ENCODE peak calls at places on chromosome X, in eight cellular contexts. M, E, J, Z, N, L, B and S are unnamed samples.

GRCh38 chrX:129779747-129780146 is at the start of gene SASH3:
- DNase-seq in B (no peak), E (peak), J (no peak), M (no peak), L (no peak), Z (no peak), N (no peak), S (peak)

GRCh38 chrX:136310411-136310810 is 9.6 kb downstream of the ADGRG4 start:
- DNase-seq in B (peak), E (no peak), N (no peak), M (no peak), L (no peak), J (peak), Z (no peak), S (no peak)

GRCh38 chrX:38149016-38149415 is 71.7 kb downstream of the SRPX start:
- DNase-seq in B (no peak), M (no peak), Z (no peak), J (no peak), L (no peak), N (no peak), E (no peak), S (no peak)

GRCh38 chrX:18210470-18210869 is 10.2 kb downstream of the BEND2 start:
- DNase-seq in M (no peak), B (no peak), E (no peak), Z (no peak), J (peak), L (no peak), N (no peak), S (no peak)

GRCh38 chrX:129762448-129762847 is 17.3 kb upstream of the SASH3 start:
- DNase-seq in E (no peak), L (no peak), Z (no peak), J (no peak), B (no peak), N (no peak), M (no peak), S (no peak)

GRCh38 chrX:135112096-135112729 is 8.1 kb downstream of the ETDB start:
- DNase-seq in N (peak), J (peak), Z (no peak), E (no peak), B (peak), L (no peak), M (no peak), S (peak)

GRCh38 chrX:65196758-65197371 is 220.6 kb upstream of the ZC4H2 start:
- DNase-seq in Z (no peak), E (peak), M (no peak), N (no peak), B (peak), J (peak), L (no peak), S (peak)

GRCh38 chrX:101415180-101416130 is 7.4 kb downstream of the HNRNPH2 start:
- DNase-seq in J (peak), N (peak), M (no peak), L (no peak), Z (peak), E (no peak), B (peak), S (peak)

GRCh38 chrX:109782994-109783711 is 50.1 kb upstream of the ACSL4 start:
- DNase-seq in Z (no peak), E (no peak), B (no peak), J (no peak), N (no peak), M (no peak), L (no peak), S (no peak)

GRCh38 chrX:153512501-153512893 is 4.9 kb upstream of the ATP2B3 start:
- DNase-seq in B (no peak), Z (no peak), N (no peak), E (no peak), J (no peak), M (no peak), L (no peak), S (no peak)

GRCh38 chrX:11349020-11349419 is 55.8 kb downstream of the AMELX start:
- DNase-seq in N (no peak), L (no peak), J (no peak), Z (no peak), B (no peak), E (no peak), M (no peak), S (no peak)

GRCh38 chrX:152850465-152850864 is 19.6 kb downstream of the NSDHL start:
- DNase-seq in L (no peak), J (no peak), Z (no peak), N (no peak), B (no peak), M (no peak), E (no peak), S (no peak)

GRCh38 chrX:31545726-31546125 is 473.9 kb upstream of the FTHL17 start:
- DNase-seq in N (no peak), M (no peak), J (no peak), B (no peak), E (no peak), Z (no peak), L (no peak), S (no peak)

GRCh38 chrX:48467331-48467761 is 2.7 kb downstream of the SLC38A5 start:
- DNase-seq in M (no peak), L (no peak), N (no peak), Z (no peak), E (no peak), J (peak), B (no peak), S (no peak)

GRCh38 chrX:149461746-149462145 is 43.4 kb downstream of the IDS start:
- DNase-seq in J (no peak), Z (no peak), N (no peak), M (no peak), B (no peak), E (no peak), L (no peak), S (no peak)

GRCh38 chrX:154117566-154117965 is 20.0 kb upstream of the MECP2 start:
- DNase-seq in E (no peak), M (no peak), B (no peak), Z (no peak), N (no peak), J (no peak), L (no peak), S (no peak)

GRCh38 chrX:110284159-110284558 is 33.7 kb downstream of the AMMECR1 start:
- DNase-seq in B (peak), Z (no peak), E (no peak), L (no peak), N (no peak), J (no peak), M (no peak), S (no peak)

GRCh38 chrX:46882266-46882665 is 30.0 kb upstream of the JADE3 start:
- DNase-seq in N (no peak), M (no peak), J (peak), Z (no peak), L (no peak), B (no peak), E (no peak), S (no peak)

GRCh38 chrX:17032351-17032750 is 85.9 kb downstream of the REPS2 start:
- DNase-seq in N (no peak), L (no peak), Z (no peak), E (no peak), M (no peak), B (peak), J (no peak), S (peak)

GRCh38 chrX:10485331-10485730 is 135.1 kb downstream of the MID1 start:
- DNase-seq in J (no peak), M (no peak), E (no peak), Z (no peak), N (no peak), B (no peak), L (no peak), S (no peak)

DNA sequence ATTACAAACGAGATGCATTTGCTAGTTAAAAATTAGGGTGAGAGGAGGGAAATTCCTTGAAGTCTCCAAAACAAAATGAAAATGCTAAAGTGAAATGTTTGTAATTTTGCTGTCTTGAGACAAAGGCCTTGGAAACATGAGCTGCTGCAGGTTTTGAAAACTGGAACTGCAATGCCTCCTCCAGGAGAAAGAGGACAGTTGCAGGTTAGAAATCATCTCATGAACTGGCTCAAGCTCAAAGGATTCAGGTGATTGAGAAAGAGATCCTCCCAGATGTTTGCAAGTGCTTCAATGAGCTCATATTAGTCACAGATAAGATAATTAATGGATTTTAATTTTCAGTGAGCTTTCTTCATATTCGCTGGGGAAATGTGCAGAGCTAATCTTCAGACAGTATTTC is 32.4 kb downstream of the SMPX start:
- DNase-seq in N (peak), J (peak), E (no peak), L (no peak), M (no peak), Z (no peak), B (peak), S (no peak)
- TF ChIP-seq EP300 in N (no peak), J (no peak), E (no peak), L (no peak), M (no peak), Z (no peak), B (no peak), S (no peak)

GRCh38 chrX:97860206-97860605 is 976.5 kb downstream of the RPA4 start:
- DNase-seq in Z (no peak), L (no peak), B (no peak), E (no peak), N (no peak), M (no peak), J (no peak), S (no peak)
- TF ChIP-seq EP300 in Z (no peak), L (no peak), B (no peak), E (no peak), N (no peak), M (no peak), J (no peak), S (no peak)

DNA sequence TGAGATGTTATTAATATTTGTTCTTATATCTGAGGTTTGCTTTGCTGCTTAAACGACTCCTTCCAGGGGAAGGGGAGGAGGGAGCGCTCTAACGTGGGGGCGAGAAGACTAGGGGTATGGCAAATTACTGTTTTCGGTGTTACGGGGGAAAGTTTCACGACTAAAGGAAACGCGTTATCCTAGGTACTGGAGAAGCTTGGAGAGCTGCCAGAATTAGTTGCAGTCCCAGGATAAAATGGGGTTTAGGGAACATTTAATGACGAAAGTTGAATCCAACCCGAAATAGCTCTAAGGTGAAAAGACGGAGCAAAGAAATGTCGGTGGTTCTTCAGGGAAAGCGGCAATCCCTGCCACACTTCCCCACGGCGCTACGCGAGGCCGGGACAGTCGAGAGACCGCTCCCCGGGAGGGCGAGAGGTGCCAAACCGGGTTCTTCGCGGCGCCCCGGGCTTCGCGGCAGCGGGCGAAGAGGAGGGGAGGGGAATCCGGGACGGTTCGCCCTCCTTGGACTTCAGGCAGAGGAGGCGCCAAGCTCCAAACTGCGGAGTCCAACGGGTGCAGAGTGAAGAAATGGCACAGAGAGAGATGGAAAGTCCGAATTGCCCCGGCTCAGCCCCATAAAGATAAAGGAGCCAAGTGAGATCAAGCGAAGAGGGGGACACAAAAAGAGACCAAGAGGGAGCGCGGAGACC is 719 bp downstream of the THOC2 start:
- DNase-seq in L (peak), E (peak), M (no peak), N (peak), J (peak), B (peak), Z (no peak), S (no peak)
- TF ChIP-seq EP300 in L (no peak), E (no peak), M (no peak), N (no peak), J (no peak), B (no peak), Z (no peak), S (no peak)

DNA sequence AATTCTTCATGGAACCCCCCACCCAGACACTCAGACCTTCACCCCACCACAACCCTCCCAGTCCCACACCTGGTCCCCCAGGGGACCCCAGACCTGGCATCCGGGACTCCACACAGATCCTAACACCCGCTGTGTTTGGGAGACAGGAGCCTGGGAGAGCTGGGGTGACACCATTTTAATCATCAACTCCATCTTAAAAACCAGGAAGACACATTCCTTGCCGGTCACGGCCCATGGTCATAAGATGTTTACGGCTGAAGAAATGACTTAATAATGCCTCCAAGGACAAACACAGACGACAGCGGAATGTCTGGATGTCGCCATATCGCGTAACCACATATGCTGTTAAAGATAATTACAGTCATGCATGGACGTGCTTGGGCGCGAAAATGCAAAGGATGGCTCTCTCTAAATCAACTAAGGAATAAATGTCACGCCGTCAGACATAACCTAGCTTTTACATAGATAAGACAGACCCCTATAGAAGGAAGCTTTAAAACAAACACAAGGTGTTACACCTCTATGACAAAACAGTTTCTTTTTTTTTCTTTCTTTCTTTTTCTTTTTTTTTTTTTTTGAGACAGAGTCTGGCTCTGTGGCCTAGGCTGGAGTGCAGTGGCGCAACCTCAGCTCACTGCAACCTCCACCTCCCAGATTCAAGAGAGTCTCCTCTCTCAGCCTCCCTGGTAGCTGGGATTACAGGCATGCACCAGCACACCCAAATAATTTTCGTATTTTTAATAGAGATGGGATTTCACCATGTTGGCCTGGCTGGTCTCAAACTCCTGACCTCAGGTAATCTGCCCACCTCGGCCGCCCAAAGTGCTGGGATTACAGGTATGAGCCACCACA is 2.1 kb upstream of the DHRSX start:
- DNase-seq in J (peak), E (peak), N (no peak), L (no peak), Z (no peak), B (peak), M (no peak), S (no peak)
- TF ChIP-seq EP300 in J (peak), E (no peak), N (no peak), L (no peak), Z (no peak), B (peak), M (no peak), S (no peak)

DNA sequence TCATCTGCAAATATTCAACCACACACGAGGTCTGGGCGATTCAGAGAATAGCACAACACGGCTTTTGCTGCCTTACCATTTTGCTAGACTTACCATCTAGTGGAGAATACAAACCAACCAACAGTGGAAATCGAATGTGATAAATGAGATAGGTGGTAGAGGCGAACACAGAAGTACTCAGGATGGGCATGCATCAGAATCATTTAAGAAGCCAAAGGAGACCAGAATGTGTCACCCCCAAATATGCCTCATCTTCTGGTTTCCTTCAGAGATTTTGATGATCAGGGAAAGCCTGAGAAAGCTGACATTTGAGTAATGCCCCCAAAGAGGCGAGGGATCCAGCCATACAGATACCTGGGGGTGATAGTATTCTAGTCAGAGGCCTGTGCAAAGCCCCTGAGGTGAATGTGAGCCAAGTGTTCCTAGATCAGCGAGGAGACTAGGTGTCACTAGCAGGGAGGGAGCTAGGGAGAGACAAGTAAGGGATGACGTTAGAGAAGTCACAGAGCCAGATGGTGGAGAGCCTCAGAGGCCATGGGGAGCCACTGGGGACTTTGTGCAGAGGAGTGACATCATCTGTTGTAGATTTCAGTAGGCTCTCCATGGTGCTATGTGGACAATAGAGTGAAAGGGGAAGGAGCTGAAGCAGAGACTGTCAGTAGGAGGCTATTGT is 1.7 kb downstream of the MTMR1 start:
- DNase-seq in E (no peak), M (no peak), J (peak), N (no peak), L (no peak), B (no peak), Z (no peak), S (no peak)
- TF ChIP-seq EP300 in E (no peak), M (no peak), J (no peak), N (no peak), L (no peak), B (no peak), Z (no peak), S (no peak)

GRCh38 chrX:106999002-106999975 is 723 bp downstream of the MORC4 start:
- DNase-seq in N (peak), E (peak), J (peak), L (peak), B (peak), M (no peak), Z (no peak), S (peak)

GRCh38 chrX:106995678-106996077 is 4.3 kb downstream of the MORC4 start:
- DNase-seq in E (no peak), N (no peak), L (no peak), B (no peak), M (no peak), J (no peak), Z (no peak), S (no peak)

GRCh38 chrX:106997611-106998010 is 2.4 kb downstream of the MORC4 start:
- DNase-seq in M (no peak), E (no peak), N (no peak), L (no peak), B (no peak), J (no peak), Z (no peak), S (no peak)

GRCh38 chrX:107000013-107000515 is at the start of gene MORC4:
- DNase-seq in N (peak), L (peak), J (peak), B (peak), Z (no peak), E (peak), M (peak), S (peak)
- TF ChIP-seq EP300 in N (no peak), L (no peak), J (no peak), B (no peak), Z (no peak), E (no peak), M (no peak), S (peak)

GRCh38 chrX:2967584-2967983 is 38.4 kb upstream of the ARSD start:
- DNase-seq in E (no peak), N (no peak), Z (no peak), B (no peak), L (no peak), M (no peak), J (no peak), S (no peak)

GRCh38 chrX:2969021-2969420 is 37.3 kb upstream of the ARSH start:
- DNase-seq in E (no peak), L (no peak), Z (no peak), B (no peak), J (no peak), M (no peak), N (no peak), S (no peak)

GRCh38 chrX:2967012-2967411 is 37.9 kb upstream of the ARSD start:
- DNase-seq in B (no peak), L (no peak), J (no peak), Z (no peak), M (no peak), N (no peak), E (no peak), S (no peak)

GRCh38 chrX:2965965-2966364 is 36.8 kb upstream of the ARSD start:
- DNase-seq in B (no peak), M (no peak), Z (no peak), N (no peak), L (no peak), J (no peak), E (no peak), S (no peak)

GRCh38 chrX:2967998-2968909 is 38.1 kb upstream of the ARSH start:
- DNase-seq in L (no peak), B (no peak), N (no peak), M (no peak), J (peak), Z (no peak), E (peak), S (peak)
- TF ChIP-seq EP300 in L (no peak), B (no peak), N (no peak), M (no peak), J (no peak), Z (no peak), E (no peak), S (peak)